ENCODE peak calls at places on chromosomes 5 and 9, in four cellular contexts. L, O, T and V are unnamed samples.

GRCh38 chr5:5335708-5336211 is 86.7 kb upstream of the ICE1 start:
- DNase-seq in L (peak; percentile 70), O (peak; percentile 13), T (no peak), V (peak; percentile 8)

GRCh38 chr9:116405321-116405720 is 251.7 kb downstream of the PAPPA start:
- DNase-seq in L (no peak), O (no peak), T (no peak), V (no peak)

GRCh38 chr9:13292782-13293181 is 13.3 kb upstream of the MPDZ start:
- DNase-seq in L (no peak), O (no peak), T (no peak), V (no peak)

GRCh38 chr9:74755355-74755754 is 132.4 kb downstream of the TRPM6 start:
- DNase-seq in L (no peak), O (no peak), T (no peak), V (no peak)

GRCh38 chr9:12973702-12974101 is 198.9 kb downstream of the LURAP1L start:
- DNase-seq in L (no peak), O (no peak), T (no peak), V (no peak)

GRCh38 chr5:176501333-176501732 is 35.9 kb downstream of the RNF44 start:
- DNase-seq in L (no peak), O (no peak), T (no peak), V (no peak)

GRCh38 chr9:12698986-12699385 is 5.8 kb downstream of the TYRP1 start:
- DNase-seq in L (no peak), O (no peak), T (no peak), V (no peak)

GRCh38 chr5:43044181-43044914 is 4.2 kb upstream of the ANXA2R start:
- DNase-seq in L (no peak), O (no peak), T (no peak), V (no peak)

GRCh38 chr5:143179126-143179740 is 224.3 kb downstream of the NR3C1 start:
- DNase-seq in L (no peak), O (no peak), T (no peak), V (no peak)

GRCh38 chr5:169201597-169201996 is 99.3 kb downstream of the SLIT3 start:
- DNase-seq in L (no peak), O (no peak), T (no peak), V (no peak)

GRCh38 chr9:93292288-93292615 is 108.3 kb downstream of the WNK2 start:
- DNase-seq in L (no peak), O (no peak), T (no peak), V (no peak)

GRCh38 chr9:94922098-94922607 is 195.7 kb downstream of the AOPEP start:
- DNase-seq in L (peak; percentile 91), O (no peak), T (no peak), V (no peak)

GRCh38 chr5:31774779-31775178 is 135.8 kb downstream of the PDZD2 start:
- DNase-seq in L (no peak), O (no peak), T (no peak), V (no peak)

GRCh38 chr9:120928015-120928719 is 1.6 kb upstream of the TRAF1 start:
- DNase-seq in L (no peak), O (no peak), T (no peak), V (no peak)

GRCh38 chr5:177327539-177328522 is 16.1 kb upstream of the MXD3 start:
- DNase-seq in L (peak; percentile 68), O (no peak), T (no peak), V (no peak)

GRCh38 chr5:161311141-161311708 is 235.3 kb downstream of the GABRB2 start:
- DNase-seq in L (no peak), O (no peak), T (no peak), V (no peak)

GRCh38 chr5:80034559-80034958 is 589 bp upstream of the THBS4 start:
- DNase-seq in L (no peak), O (no peak), T (no peak), V (no peak)

GRCh38 chr5:135073771-135074345 is 39.8 kb upstream of the PITX1 start:
- DNase-seq in L (no peak), O (no peak), T (no peak), V (no peak)

GRCh38 chr9:28264368-28264767 is 691.1 kb upstream of the C9orf72 start:
- DNase-seq in L (no peak), O (no peak), T (no peak), V (no peak)

GRCh38 chr5:172789687-172790495 is 18.9 kb upstream of the DUSP1 start:
- DNase-seq in L (no peak), O (no peak), T (no peak), V (no peak)

GRCh38 chr9:86282979-86283535 is 719 bp upstream of the ISCA1 start:
- DNase-seq in L (no peak), O (no peak), T (peak; percentile 31), V (no peak)

GRCh38 chr5:144460608-144461007 is 289.9 kb downstream of the KCTD16 start:
- DNase-seq in L (no peak), O (no peak), T (no peak), V (no peak)

GRCh38 chr5:178590924-178591423 is 781 bp upstream of the COL23A1 start:
- DNase-seq in L (no peak), O (no peak), T (no peak), V (no peak)

GRCh38 chr9:102185962-102186361 is 447.5 kb upstream of the GRIN3A start:
- DNase-seq in L (no peak), O (no peak), T (no peak), V (no peak)

GRCh38 chr9:89863837-89864236 is 259.0 kb downstream of the GADD45G start:
- DNase-seq in L (no peak), O (no peak), T (no peak), V (no peak)
- TF ChIP-seq TCF7L2 in L (no peak), O (no peak), T (no peak), V (no peak)

GRCh38 chr9:135907006-135907434 is 326 bp downstream of the CAMSAP1 start:
- DNase-seq in L (no peak), O (no peak), T (no peak), V (no peak)
- TF ChIP-seq POLR2AphosphoS5 in L (no peak), O (no peak), T (peak; percentile 27), V (no peak)

DNA sequence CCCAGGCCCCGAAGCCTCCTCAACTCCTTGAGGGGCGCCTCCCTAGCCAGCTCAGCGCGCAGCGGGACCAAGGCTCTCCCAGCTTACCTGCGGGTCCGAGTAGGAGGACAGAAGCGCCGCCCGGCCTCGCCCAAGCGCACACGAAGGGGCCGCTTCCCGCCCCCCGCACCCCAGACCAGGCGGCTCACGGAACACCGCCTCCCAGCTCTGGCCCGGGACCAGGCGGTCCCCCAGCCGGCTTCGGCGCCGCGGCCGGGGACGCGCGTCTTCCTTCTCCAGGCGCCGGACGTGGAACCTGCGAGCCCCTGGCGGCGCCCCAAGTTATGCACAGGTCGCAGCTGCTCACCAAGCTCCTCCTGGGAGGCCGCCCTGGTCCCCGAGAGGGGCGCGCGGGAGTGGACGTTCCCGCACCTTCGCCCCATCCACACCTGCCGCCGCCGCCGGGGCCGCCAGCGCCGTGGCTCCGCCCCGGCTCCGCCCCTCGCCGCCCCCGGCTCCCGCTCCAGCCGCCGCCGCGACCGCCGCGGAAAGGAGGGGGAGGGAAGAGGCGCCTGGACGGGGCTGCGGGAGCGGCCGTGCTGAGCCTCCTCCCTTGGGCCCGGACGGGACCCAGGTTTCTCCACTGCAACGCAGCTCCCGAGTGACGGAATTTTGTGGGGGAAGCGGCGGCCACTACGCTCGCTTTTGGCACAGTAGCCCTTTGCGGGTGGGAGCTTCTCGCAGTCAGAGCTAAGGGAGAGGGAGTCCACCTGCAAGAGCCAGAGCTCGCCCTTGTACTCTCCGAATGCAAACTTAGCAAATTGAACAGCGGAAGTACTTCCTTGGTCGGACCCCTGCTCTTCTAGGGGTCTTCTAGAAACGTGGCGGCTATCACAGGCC is 77.5 kb upstream of the IFNE start:
- DNase-seq in L (no peak), O (no peak), T (no peak), V (no peak)
- TF ChIP-seq CTCF in L (no peak), O (no peak), T (no peak), V (peak; percentile 23)

GRCh38 chr9:32394381-32395049 is 10.1 kb downstream of the ACO1 start:
- DNase-seq in L (no peak), O (no peak), T (no peak), V (no peak)

GRCh38 chr9:32399110-32399815 is 14.8 kb downstream of the ACO1 start:
- DNase-seq in L (no peak), O (no peak), T (no peak), V (no peak)

GRCh38 chr9:32401471-32401870 is 17.0 kb downstream of the ACO1 start:
- DNase-seq in L (no peak), O (no peak), T (no peak), V (no peak)

GRCh38 chr9:32395483-32396216 is 11.2 kb downstream of the ACO1 start:
- DNase-seq in L (no peak), O (no peak), T (no peak), V (no peak)

GRCh38 chr9:32398207-32398606 is 13.8 kb downstream of the ACO1 start:
- DNase-seq in L (no peak), O (no peak), T (no peak), V (no peak)
- TF ChIP-seq TCF7L2 in L (no peak), O (no peak), T (no peak), V (no peak)

GRCh38 chr9:137236238-137236935 is 4.7 kb upstream of the TUBB4B start:
- DNase-seq in L (peak; percentile 87), O (no peak), T (peak; percentile 95), V (no peak)
- TF ChIP-seq POLR2AphosphoS5 in L (peak; percentile 70), O (peak; percentile 67), T (peak; percentile 62), V (no peak)

GRCh38 chr5:146451411-146451810 is 4.3 kb downstream of the TCERG1 start:
- DNase-seq in L (no peak), O (no peak), T (no peak), V (no peak)
- TF ChIP-seq CTCF in L (peak; percentile 37), O (no peak), T (peak; percentile 30), V (peak; percentile 80)

GRCh38 chr5:18090177-18090576 is 455.9 kb downstream of the TAF11L14 start:
- DNase-seq in L (no peak), O (no peak), T (no peak), V (no peak)

GRCh38 chr5:18091758-18092157 is 457.5 kb downstream of the TAF11L14 start:
- DNase-seq in L (no peak), O (no peak), T (no peak), V (peak; percentile 43)

GRCh38 chr5:18088020-18088579 is 453.8 kb downstream of the TAF11L14 start:
- DNase-seq in L (no peak), O (no peak), T (no peak), V (no peak)
- TF ChIP-seq TCF7L2 in L (no peak), O (no peak), T (no peak), V (no peak)

DNA sequence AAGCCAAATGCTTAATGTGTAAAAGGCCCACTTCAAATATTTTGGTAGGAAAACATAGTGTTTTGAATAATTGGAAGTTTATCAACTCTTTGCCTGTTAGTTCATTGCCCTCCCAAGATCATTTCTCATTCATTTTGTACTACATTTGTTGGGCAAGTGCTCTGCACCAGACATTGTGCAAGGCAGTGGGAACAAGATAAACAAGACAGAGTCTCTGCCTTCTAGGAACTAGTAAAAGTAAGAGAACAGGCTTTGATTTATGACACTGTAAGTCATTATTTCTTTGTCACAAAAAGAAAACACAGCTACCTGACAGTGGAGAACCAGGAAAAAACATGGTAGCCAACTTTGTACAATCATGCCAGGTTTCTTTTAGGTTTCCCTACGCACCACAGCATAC is 63.7 kb upstream of the PAM start:
- DNase-seq in L (no peak), O (no peak), T (no peak), V (no peak)
- TF ChIP-seq POLR2AphosphoS5 in L (no peak), O (no peak), T (no peak), V (no peak)